ENCODE peak calls at places on chromosomes 3 and 15, in nine cellular contexts. V, L, U, D, W, A, F, X and J are unnamed samples.

GRCh38 chr3:59540696-59541095 is 490.9 kb upstream of the CFAP20DC start:
- DNase-seq in L (no peak), A (no peak), X (no peak), D (no peak), U (no peak), W (no peak), V (peak), F (no peak), J (no peak)

GRCh38 chr3:9834520-9835380 is 9.1 kb downstream of the RPUSD3 start:
- DNase-seq in W (no peak), F (no peak), D (no peak), A (no peak), U (no peak), L (no peak), X (no peak), V (no peak), J (no peak)

GRCh38 chr3:63061449-63061848 is 186.2 kb upstream of the CADPS start:
- DNase-seq in L (no peak), W (no peak), D (no peak), X (no peak), V (no peak), A (no peak), F (no peak), U (no peak), J (no peak)

GRCh38 chr15:78047631-78048409 is 29.7 kb downstream of the TBC1D2B start:
- DNase-seq in X (no peak), V (peak), L (no peak), W (no peak), F (no peak), U (no peak), A (no peak), D (no peak), J (no peak)

GRCh38 chr3:124938896-124939295 is 4.3 kb upstream of the MUC13 start:
- DNase-seq in V (no peak), F (no peak), L (no peak), D (no peak), W (no peak), U (no peak), X (no peak), A (no peak), J (no peak)

GRCh38 chr3:177602601-177603136 is 405.4 kb upstream of the TBL1XR1 start:
- DNase-seq in L (no peak), V (no peak), F (no peak), U (no peak), A (no peak), D (no peak), X (no peak), W (no peak), J (no peak)

GRCh38 chr15:65887565-65887964 is 18.3 kb downstream of the RAB11A start:
- DNase-seq in V (no peak), W (no peak), L (no peak), F (no peak), A (no peak), U (no peak), X (no peak), D (no peak), J (no peak)

GRCh38 chr3:3200632-3201212 is 21.2 kb upstream of the CRBN start:
- DNase-seq in L (no peak), F (peak), W (peak), V (peak), D (peak), U (no peak), X (no peak), A (peak), J (no peak)

GRCh38 chr3:169661567-169662214 is 1.8 kb downstream of the MECOM start:
- DNase-seq in A (no peak), L (peak), V (peak), F (peak), W (no peak), U (no peak), X (no peak), D (no peak), J (no peak)

GRCh38 chr15:90177012-90177411 is 24.1 kb upstream of the SEMA4B start:
- DNase-seq in F (no peak), X (no peak), U (no peak), W (no peak), V (no peak), D (no peak), A (no peak), L (no peak), J (no peak)

GRCh38 chr15:33608714-33609113 is 297.9 kb downstream of the RYR3 start:
- DNase-seq in X (no peak), A (no peak), W (no peak), L (no peak), F (peak), U (no peak), D (peak), V (peak), J (no peak)

GRCh38 chr3:81485444-81485865 is 276.0 kb downstream of the GBE1 start:
- DNase-seq in L (peak), V (peak), A (peak), F (no peak), U (no peak), W (peak), D (peak), X (no peak), J (peak)

GRCh38 chr15:66862111-66862815 is 160.2 kb downstream of the SMAD6 start:
- DNase-seq in A (no peak), U (no peak), V (peak), F (no peak), W (no peak), L (peak), D (no peak), X (no peak), J (no peak)

GRCh38 chr15:55907797-55908196 is 85.6 kb downstream of the NEDD4 start:
- DNase-seq in U (no peak), D (no peak), A (peak), F (no peak), W (peak), L (peak), V (peak), X (no peak), J (peak)

GRCh38 chr15:73270366-73271097 is 98.2 kb downstream of the HCN4 start:
- DNase-seq in W (no peak), X (no peak), D (no peak), F (no peak), A (no peak), V (no peak), U (no peak), L (no peak), J (no peak)